ENCODE peak calls at places on chromosome 21, in four cellular contexts. M is GM13977, R is fibroblast of pulmonary artery, B is mesothelial cell of epicardium. S is an unnamed sample.

GRCh38 chr21:33042812-33043211 is 17.1 kb downstream of the OLIG2 start:
- DNase-seq in M (no peak), R (peak; percentile 90), B (no peak), S (peak; percentile 30)

GRCh38 chr21:46559291-46559983 is 45.4 kb downstream of the S100B start:
- DNase-seq in R (no peak), B (no peak), M (peak; percentile 71), S (no peak)

GRCh38 chr21:14554948-14555347 is 8.8 kb upstream of the SAMSN1 start:
- DNase-seq in R (peak; percentile 7), B (no peak), M (no peak), S (no peak)

GRCh38 chr21:42768324-42769121 is 110.8 kb downstream of the WDR4 start:
- DNase-seq in M (no peak), B (no peak), R (no peak), S (no peak)

GRCh38 chr21:43903451-43904091 is 38.5 kb downstream of the AGPAT3 start:
- DNase-seq in B (no peak), M (no peak), R (no peak), S (no peak)

GRCh38 chr21:27077501-27077900 is 110.6 kb upstream of the ADAMTS5 start:
- DNase-seq in M (no peak), R (no peak), B (no peak), S (no peak)

GRCh38 chr21:42515708-42516502 is 2.3 kb downstream of the SLC37A1 start:
- DNase-seq in M (no peak), R (no peak), B (peak; percentile 66), S (no peak)

GRCh38 chr21:34908424-34909055 is 140.6 kb downstream of the RUNX1 start:
- DNase-seq in R (peak; percentile 83), B (no peak), M (no peak), S (no peak)

GRCh38 chr21:42262826-42263225 is 43.9 kb downstream of the ABCG1 start:
- DNase-seq in B (no peak), R (peak; percentile 59), M (no peak), S (no peak)

GRCh38 chr21:36175771-36176565 is 19.3 kb downstream of the DOP1B start:
- DNase-seq in M (no peak), B (no peak), R (no peak), S (no peak)

GRCh38 chr21:38499296-38499695 is 1.0 kb upstream of the ERG start:
- DNase-seq in M (no peak), B (no peak), R (peak; percentile 33), S (no peak)

GRCh38 chr21:38503588-38503987 is 5.3 kb upstream of the ERG start:
- DNase-seq in B (no peak), M (no peak), R (peak; percentile 79), S (no peak)

GRCh38 chr21:38498057-38498833 is at the start of gene ERG:
- DNase-seq in M (no peak), B (no peak), R (no peak), S (no peak)

GRCh38 chr21:38496224-38496623 is 2.1 kb downstream of the ERG start:
- DNase-seq in B (no peak), M (no peak), R (no peak), S (no peak)

DNA sequence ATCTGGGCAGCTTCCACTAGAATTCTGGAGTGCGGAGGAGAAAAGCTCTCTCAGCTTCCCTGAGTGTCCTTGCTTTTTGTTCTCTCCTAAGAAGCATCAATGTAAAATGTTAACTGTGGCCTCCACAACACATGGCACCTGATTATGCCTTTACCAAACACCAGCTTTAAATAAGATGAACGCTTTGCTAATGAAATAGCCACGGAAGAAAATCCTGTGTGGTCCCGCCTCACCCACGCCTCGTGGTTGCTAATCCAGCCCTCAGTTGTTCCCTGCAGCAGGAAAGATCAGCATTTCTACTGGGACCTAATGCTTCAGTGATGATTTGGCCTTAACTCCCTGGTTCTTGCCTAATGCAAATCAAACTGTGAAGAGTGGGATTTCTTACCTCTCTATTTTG is 1.8 kb upstream of the ERG start:
- DNase-seq in M (no peak), B (no peak), R (no peak), S (no peak)
- TF ChIP-seq CTCF in M (no peak), B (no peak), R (no peak), S (no peak)

GRCh38 chr21:31330144-31330483 is 13.9 kb downstream of the TIAM1 start:
- DNase-seq in R (no peak), B (no peak), M (no peak), S (no peak)
- TF ChIP-seq CTCF in R (no peak), B (no peak), M (no peak), S (no peak)

GRCh38 chr21:45542242-45542666 is at the start of gene SLC19A1:
- DNase-seq in R (peak; percentile 59), M (peak; percentile 99), B (peak; percentile 78), S (no peak)
- TF ChIP-seq CTCF in R (no peak), M (peak; percentile 48), B (peak; percentile 12), S (no peak)

GRCh38 chr21:25867041-25867440 is 132.3 kb downstream of the GABPA start:
- DNase-seq in B (no peak), R (no peak), M (no peak), S (no peak)

GRCh38 chr21:25871566-25871965 is 136.8 kb downstream of the GABPA start:
- DNase-seq in M (no peak), B (no peak), R (no peak), S (no peak)

GRCh38 chr21:25870084-25870483 is 135.3 kb downstream of the GABPA start:
- DNase-seq in B (no peak), R (no peak), M (no peak), S (no peak)

DNA sequence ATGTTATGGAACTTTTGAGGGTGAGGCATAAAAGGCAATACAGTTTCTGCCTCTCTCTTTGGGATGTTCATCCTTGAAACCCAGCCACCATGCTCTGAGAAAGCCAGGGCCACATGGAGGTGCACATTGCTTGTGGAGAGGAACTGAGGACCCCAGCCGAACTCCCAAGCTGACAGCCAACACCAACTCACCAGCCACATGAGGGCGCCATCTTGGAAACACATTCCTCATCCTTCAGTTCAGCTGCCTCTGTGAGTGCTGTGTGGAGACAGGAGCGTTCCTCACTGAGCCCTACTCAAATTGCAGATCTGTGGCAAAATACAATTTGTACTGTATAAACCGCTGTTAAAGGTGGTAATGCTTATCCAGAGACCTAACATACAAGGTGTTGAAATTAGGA is 137.5 kb downstream of the GABPA start:
- DNase-seq in M (no peak), R (no peak), B (no peak), S (no peak)
- TF ChIP-seq CTCF in M (no peak), R (no peak), B (no peak), S (no peak)

GRCh38 chr21:37670883-37671282 is 245.4 kb downstream of the KCNJ6 start:
- DNase-seq in B (no peak), M (no peak), R (peak; percentile 86), S (no peak)

GRCh38 chr21:37677006-37677405 is 239.3 kb downstream of the KCNJ6 start:
- DNase-seq in M (no peak), B (no peak), R (no peak), S (no peak)

GRCh38 chr21:37675202-37675801 is 241.0 kb downstream of the KCNJ6 start:
- DNase-seq in R (peak; percentile 59), M (peak; percentile 78), B (peak; percentile 84), S (no peak)

GRCh38 chr21:37671381-37671780 is 244.9 kb downstream of the KCNJ6 start:
- DNase-seq in M (no peak), B (no peak), R (no peak), S (no peak)

DNA sequence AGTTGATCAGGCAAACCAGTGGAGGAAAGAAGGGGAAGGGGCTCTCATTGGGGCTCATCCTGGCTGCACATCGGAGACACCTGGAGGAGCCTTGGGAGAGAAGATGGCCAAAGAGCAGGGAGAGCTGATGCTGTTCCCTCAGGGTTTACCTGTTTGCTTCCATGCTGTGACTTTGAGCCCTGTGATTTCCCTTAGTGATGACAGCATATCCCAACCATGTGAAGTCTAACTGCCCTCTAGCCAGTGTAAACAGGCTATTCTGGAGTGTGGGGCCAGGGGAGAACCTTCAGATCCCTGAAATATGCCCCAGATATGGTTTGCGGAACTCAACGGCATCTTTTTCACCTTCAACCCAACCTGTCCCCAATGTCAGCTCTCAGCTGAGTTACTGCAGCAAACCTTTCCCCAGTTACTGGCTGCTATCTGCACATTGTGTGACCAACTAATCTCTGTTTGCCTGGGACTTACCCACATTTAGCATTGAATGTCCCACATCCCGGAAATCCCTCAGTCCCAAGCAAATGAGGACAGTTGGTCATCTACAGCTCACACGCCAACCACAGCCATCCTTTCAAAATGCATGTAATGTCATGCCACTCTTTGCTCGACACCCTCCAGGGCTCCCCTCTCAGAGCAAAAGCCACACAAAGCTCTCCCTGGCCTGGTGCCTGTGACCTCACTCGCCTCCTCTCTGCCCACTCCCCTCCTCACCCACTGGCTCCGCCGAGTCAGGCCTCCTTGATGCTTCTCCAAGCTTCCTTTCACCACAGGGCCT is 242.3 kb downstream of the KCNJ6 start:
- DNase-seq in B (no peak), M (no peak), R (no peak), S (no peak)
- TF ChIP-seq CTCF in B (no peak), M (no peak), R (no peak), S (no peak)

DNA sequence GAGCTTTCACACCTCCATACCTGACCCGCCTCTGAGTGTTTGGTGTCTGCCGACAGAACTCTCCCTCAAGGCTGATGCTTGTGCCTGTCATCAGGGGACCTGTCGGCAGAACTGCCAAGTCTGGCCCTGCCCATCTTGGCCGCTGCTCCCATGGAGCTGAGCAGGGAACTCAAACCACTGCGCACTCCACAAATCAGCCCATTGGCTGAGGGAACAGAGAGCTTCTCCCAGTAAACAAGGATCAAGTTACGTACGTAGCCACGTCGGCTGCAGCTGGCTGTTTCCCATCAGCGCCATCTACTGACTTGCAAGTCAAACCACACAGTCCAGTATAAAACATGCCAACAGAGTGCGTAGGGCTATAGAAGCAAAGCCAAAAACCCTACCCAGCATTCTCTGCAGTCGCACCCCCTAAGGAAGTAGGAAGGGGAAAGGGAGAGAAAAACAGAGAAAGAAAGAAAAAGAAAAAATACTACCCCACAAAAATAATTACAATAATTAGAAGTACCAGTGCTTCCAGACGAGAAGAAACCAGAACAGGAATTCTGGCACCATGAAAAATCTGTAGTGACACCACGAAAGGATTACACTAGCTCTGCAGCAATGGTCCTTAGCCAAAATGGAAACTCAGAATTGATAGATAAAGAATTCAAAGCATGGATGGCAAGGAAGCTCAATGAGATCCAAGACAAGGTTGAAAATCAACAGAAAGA is 13.1 kb downstream of the KRTAP13-1 start:
- DNase-seq in B (peak; percentile 42), R (peak; percentile 74), M (no peak), S (no peak)
- TF ChIP-seq CTCF in B (no peak), R (peak; percentile 40), M (peak; percentile 35), S (no peak)

S was measured in AG09319.